ENCODE peak calls at places on chromosomes 1 and 21, in four cellular contexts. G, C, H and A are unnamed samples.

GRCh38 chr1:80153762-80154555 is 1147.4 kb upstream of the ADGRL4 start:
- DNase-seq in C (peak; percentile 49), G (no peak), H (no peak), A (no peak)

GRCh38 chr1:214880956-214881355 is 201.6 kb upstream of the KCNK2 start:
- DNase-seq in G (no peak), H (no peak), C (no peak), A (no peak)

GRCh38 chr1:206032356-206033140 is 8.9 kb upstream of the CTSE start:
- DNase-seq in H (peak; percentile 74), G (no peak), C (no peak), A (peak; percentile 91)

GRCh38 chr1:39081266-39082139 is 55.4 kb downstream of the NDUFS5 start:
- DNase-seq in G (no peak), H (peak; percentile 52), C (no peak), A (no peak)

GRCh38 chr1:10652626-10653025 is 143.8 kb downstream of the CASZ1 start:
- DNase-seq in C (no peak), H (no peak), G (no peak), A (no peak)

GRCh38 chr1:161238039-161238473 is at the start of gene NR1I3:
- DNase-seq in H (no peak), C (no peak), G (no peak), A (no peak)

GRCh38 chr21:42672699-42673458 is 19.5 kb downstream of the PDE9A start:
- DNase-seq in H (peak; percentile 52), G (peak; percentile 19), C (no peak), A (no peak)

GRCh38 chr1:13807213-13807612 is 107.2 kb downstream of the PRDM2 start:
- DNase-seq in C (peak; percentile 67), H (peak; percentile 45), G (peak; percentile 27), A (no peak)

GRCh38 chr1:54844564-54844963 is 42.4 kb downstream of the DHCR24 start:
- DNase-seq in C (no peak), H (no peak), G (no peak), A (no peak)

GRCh38 chr1:43452789-43453441 is 816 bp downstream of the HYI start:
- DNase-seq in G (peak; percentile 56), H (peak; percentile 29), C (peak; percentile 75), A (peak; percentile 55)

GRCh38 chr1:194568610-194569009 is 1382.2 kb upstream of the B3GALT2 start:
- DNase-seq in G (peak; percentile 27), C (no peak), H (no peak), A (no peak)

GRCh38 chr1:52059326-52059725 is 3.2 kb downstream of the BTF3L4 start:
- DNase-seq in G (peak; percentile 57), C (no peak), H (peak; percentile 68), A (no peak)

GRCh38 chr21:14900611-14901010 is 164.2 kb downstream of the NRIP1 start:
- DNase-seq in G (peak; percentile 22), H (no peak), C (no peak), A (no peak)

GRCh38 chr1:51715369-51715768 is 98.5 kb downstream of the OSBPL9 start:
- DNase-seq in G (no peak), C (no peak), H (no peak), A (no peak)

GRCh38 chr1:91682882-91683597 is 182.4 kb downstream of the CDC7 start:
- DNase-seq in H (no peak), G (no peak), C (no peak), A (no peak)

GRCh38 chr1:115299266-115299665 is 38.8 kb downstream of the NGF start:
- DNase-seq in H (peak; percentile 20), C (no peak), G (no peak), A (no peak)

GRCh38 chr1:43432171-43432860 is 21.4 kb downstream of the HYI start:
- DNase-seq in G (no peak), H (no peak), C (no peak), A (no peak)

GRCh38 chr1:113042336-113043143 is 30.5 kb upstream of the LRIG2 start:
- DNase-seq in C (peak; percentile 96), H (peak; percentile 88), G (peak; percentile 76), A (peak; percentile 96)

GRCh38 chr1:96519851-96520281 is 201.7 kb upstream of the PTBP2 start:
- DNase-seq in H (no peak), C (peak; percentile 45), G (no peak), A (no peak)

GRCh38 chr1:44263191-44263944 is 50.1 kb downstream of the DMAP1 start:
- DNase-seq in H (no peak), C (no peak), G (no peak), A (no peak)

GRCh38 chr1:6148497-6149241 is 31.5 kb downstream of the CHD5 start:
- DNase-seq in G (peak; percentile 8), H (peak; percentile 8), C (peak; percentile 94), A (peak; percentile 33)

GRCh38 chr1:243286409-243287127 is 30.7 kb downstream of the SDCCAG8 start:
- DNase-seq in C (no peak), H (no peak), G (peak; percentile 62), A (peak; percentile 68)

GRCh38 chr1:10101929-10102328 is 69.2 kb downstream of the UBE4B start:
- DNase-seq in G (no peak), C (no peak), H (no peak), A (no peak)

GRCh38 chr21:41170442-41170841 is 2.5 kb downstream of the BACE2 start:
- DNase-seq in H (peak; percentile 65), C (peak; percentile 72), G (peak; percentile 23), A (peak; percentile 56)

GRCh38 chr1:42737257-42737656 is 2.8 kb downstream of the CLDN19 start:
- DNase-seq in C (no peak), G (no peak), H (peak; percentile 52), A (no peak)

GRCh38 chr1:204520834-204521709 is 4.9 kb downstream of the MDM4 start:
- DNase-seq in H (no peak), G (peak; percentile 49), C (no peak), A (no peak)

GRCh38 chr1:65001238-65001792 is 35.0 kb upstream of the JAK1 start:
- DNase-seq in G (peak; percentile 67), H (peak; percentile 45), C (peak; percentile 67), A (peak; percentile 75)

GRCh38 chr1:11836955-11837766 is 10.4 kb downstream of the NPPA start:
- DNase-seq in H (no peak), C (no peak), G (no peak), A (no peak)

GRCh38 chr1:22347854-22348760 is 103.5 kb upstream of the ZBTB40 start:
- DNase-seq in G (no peak), C (no peak), H (no peak), A (peak; percentile 41)

GRCh38 chr1:95953005-95953404 is 719.0 kb downstream of the RWDD3 start:
- DNase-seq in C (peak; percentile 33), H (peak; percentile 52), G (peak; percentile 47), A (peak; percentile 11)

GRCh38 chr1:116246174-116246573 is 126.9 kb upstream of the ATP1A1 start:
- DNase-seq in H (no peak), G (no peak), C (no peak), A (no peak)

GRCh38 chr1:54088385-54088784 is 35.0 kb downstream of the TCEANC2 start:
- DNase-seq in H (no peak), C (no peak), G (no peak), A (no peak)

GRCh38 chr1:25922633-25923567 is 16.7 kb upstream of the STMN1 start:
- DNase-seq in C (peak; percentile 74), G (peak; percentile 30), H (peak; percentile 52), A (peak; percentile 34)

GRCh38 chr1:23732363-23733224 is 10.7 kb upstream of the ELOA start:
- DNase-seq in G (no peak), C (no peak), H (no peak), A (no peak)

GRCh38 chr1:23722652-23723051 is 20.6 kb upstream of the ELOA start:
- DNase-seq in C (no peak), H (no peak), G (no peak), A (no peak)

GRCh38 chr1:23728997-23729390 is 14.3 kb upstream of the ELOA start:
- DNase-seq in G (no peak), C (no peak), H (no peak), A (no peak)

GRCh38 chr1:23726669-23727068 is 16.6 kb upstream of the ELOA start:
- DNase-seq in H (no peak), G (no peak), C (no peak), A (no peak)

GRCh38 chr1:23727362-23727811 is 15.9 kb upstream of the ELOA start:
- DNase-seq in C (no peak), H (peak; percentile 10), G (peak; percentile 97), A (no peak)
- H3K79me2 ChIP-seq in C (peaks cover 4% of the 10 kb centered on the region), H (no peaks in the 10 kb centered on the region), G (no peaks in the 10 kb centered on the region), A (peaks cover 26% of the 10 kb centered on the region)

DNA sequence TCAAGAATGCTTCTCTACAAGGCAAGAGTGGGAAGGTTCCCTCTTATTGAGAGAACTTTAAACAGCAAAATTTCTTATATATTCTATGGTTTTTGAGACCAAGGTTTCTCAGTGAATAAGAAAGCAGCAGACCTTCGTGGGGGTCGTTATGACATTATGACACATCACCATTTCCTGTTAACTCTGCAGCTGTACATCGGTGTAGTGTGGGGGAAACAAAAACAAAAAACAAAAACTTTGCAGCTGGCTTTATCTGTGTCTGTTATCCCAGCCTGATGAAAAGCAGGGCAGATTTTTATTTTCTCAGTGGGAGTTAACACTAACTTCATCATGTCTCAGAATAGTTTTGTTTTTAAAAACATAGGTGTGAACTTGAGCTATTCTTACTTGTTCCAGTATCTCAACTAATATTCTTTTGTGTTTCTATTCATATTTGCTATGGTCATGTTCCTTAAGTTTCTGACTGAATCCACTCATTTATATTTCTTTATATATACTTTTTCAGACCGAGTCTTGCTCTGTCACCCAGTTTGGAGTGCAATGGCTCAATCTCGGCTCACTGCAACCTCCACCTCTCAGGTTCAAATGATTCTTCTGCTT is 2.1 kb downstream of the SDE2 start:
- DNase-seq in G (no peak), C (no peak), H (no peak), A (peak; percentile 57)
- H3K79me2 ChIP-seq in G (peaks cover 42% of the 10 kb centered on the region), C (peaks cover 25% of the 10 kb centered on the region), H (peaks cover 11% of the 10 kb centered on the region), A (peaks cover 48% of the 10 kb centered on the region)

GRCh38 chr1:179025975-179026812 is 500 bp downstream of the FAM20B start:
- DNase-seq in C (peak; percentile 78), G (peak; percentile 52), H (peak; percentile 93), A (peak; percentile 52)

GRCh38 chr1:179029293-179029692 is 3.6 kb downstream of the FAM20B start:
- DNase-seq in C (no peak), G (no peak), H (peak; percentile 75), A (no peak)

GRCh38 chr1:179025125-179025974 is at the start of gene FAM20B:
- DNase-seq in H (peak; percentile 89), G (peak; percentile 91), C (peak; percentile 96), A (peak; percentile 92)

GRCh38 chr1:179030130-179030529 is 4.4 kb downstream of the FAM20B start:
- DNase-seq in G (no peak), C (no peak), H (no peak), A (no peak)

GRCh38 chr1:179026813-179027664 is 1.3 kb downstream of the FAM20B start:
- DNase-seq in H (no peak), C (no peak), G (peak; percentile 44), A (no peak)
- H3K79me2 ChIP-seq in H (peaks cover 5% of the 10 kb centered on the region), C (peaks cover 5% of the 10 kb centered on the region), G (peaks cover 47% of the 10 kb centered on the region), A (peaks cover 40% of the 10 kb centered on the region)

DNA sequence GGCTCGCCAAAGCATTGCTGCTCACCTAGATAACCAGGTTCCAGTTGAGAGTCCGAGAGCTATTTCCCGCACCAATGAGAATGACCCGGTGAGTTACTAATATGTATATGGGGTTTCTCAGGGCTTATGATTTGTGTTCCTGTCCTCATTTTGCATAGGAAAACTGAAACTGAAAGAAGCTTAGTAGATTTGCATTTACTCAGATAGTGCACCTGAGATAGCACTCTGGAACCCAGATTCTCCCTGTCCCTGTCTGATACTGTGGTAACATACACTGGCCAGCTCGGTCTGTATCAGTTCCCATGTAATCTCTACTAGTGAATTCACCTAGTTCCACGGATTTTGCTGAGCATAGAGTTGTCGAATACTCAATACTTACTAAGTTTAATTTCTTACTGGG is 28.1 kb downstream of the DAP3 start:
- DNase-seq in G (no peak), H (no peak), C (no peak), A (no peak)
- H3K79me2 ChIP-seq in G (no peaks in the 10 kb centered on the region), H (no peaks in the 10 kb centered on the region), C (no peaks in the 10 kb centered on the region), A (no peaks in the 10 kb centered on the region)